ENCODE peak calls at places on chromosomes 7 and 10, in four cellular contexts. A is upper lobe of right lung, S is hepatocyte, V is foreskin fibroblast. C is an unnamed sample.

GRCh38 chr7:73611017-73611555 is 13.2 kb downstream of the MLXIPL start:
- DNase-seq in A (no peak), S (no peak), V (no peak), C (no peak)

GRCh38 chr10:112587709-112588108 is 140.7 kb downstream of the VTI1A start:
- DNase-seq in A (no peak), S (no peak), V (peak), C (no peak)

GRCh38 chr7:37510043-37510634 is 61.5 kb upstream of the ELMO1 start:
- DNase-seq in A (no peak), S (peak), V (no peak), C (peak)

GRCh38 chr7:84484502-84485079 is 290.0 kb upstream of the SEMA3A start:
- DNase-seq in A (no peak), S (no peak), V (peak), C (no peak)

GRCh38 chr7:50988465-50988864 is 205.8 kb upstream of the GRB10 start:
- DNase-seq in A (no peak), S (no peak), V (no peak), C (no peak)

GRCh38 chr7:90320801-90321494 is at the start of gene FAM237B:
- DNase-seq in A (no peak), S (peak), V (peak), C (peak)

GRCh38 chr7:34430456-34430855 is 227.6 kb upstream of the NPSR1 start:
- DNase-seq in A (no peak), S (peak), V (peak), C (peak)

GRCh38 chr7:33872870-33873269 is 32.5 kb upstream of the BMPER start:
- DNase-seq in A (no peak), S (no peak), V (peak), C (no peak)

GRCh38 chr10:132443605-132443997 is 46.6 kb downstream of the PWWP2B start:
- DNase-seq in A (peak), S (peak), V (peak), C (no peak)

GRCh38 chr7:36019966-36020365 is 133.1 kb upstream of the EEPD1 start:
- DNase-seq in A (no peak), S (no peak), V (no peak), C (no peak)

GRCh38 chr7:36021367-36021766 is 131.7 kb upstream of the EEPD1 start:
- DNase-seq in A (no peak), S (no peak), V (peak), C (peak)

GRCh38 chr7:36021917-36022550 is 131.0 kb upstream of the EEPD1 start:
- DNase-seq in A (no peak), S (no peak), V (no peak), C (no peak)

GRCh38 chr7:36019538-36019937 is 133.5 kb upstream of the EEPD1 start:
- DNase-seq in A (no peak), S (no peak), V (no peak), C (no peak)

DNA sequence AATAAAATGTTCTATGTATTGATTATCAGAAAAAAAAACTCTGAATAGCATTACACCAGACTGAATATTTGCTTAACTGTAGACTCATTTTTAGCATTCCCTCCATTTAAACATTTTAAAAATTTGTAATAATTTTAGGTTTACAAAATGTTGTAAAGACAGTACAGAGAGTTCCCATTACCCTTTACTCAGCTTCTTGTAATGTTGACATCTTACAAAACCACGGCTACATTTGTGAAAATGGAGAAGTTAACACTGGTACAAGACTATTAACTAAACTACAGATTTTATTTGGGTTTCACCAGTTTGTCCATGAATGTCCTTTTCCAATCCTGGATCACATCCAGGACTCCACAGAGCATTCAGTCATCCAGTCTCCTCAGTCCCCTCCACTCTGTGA is 130.0 kb upstream of the EEPD1 start:
- DNase-seq in A (no peak), S (no peak), V (no peak), C (no peak)
- H3K4me3 ChIP-seq in A (no peak), S (no peak), V (no peak), C (no peak)

DNA sequence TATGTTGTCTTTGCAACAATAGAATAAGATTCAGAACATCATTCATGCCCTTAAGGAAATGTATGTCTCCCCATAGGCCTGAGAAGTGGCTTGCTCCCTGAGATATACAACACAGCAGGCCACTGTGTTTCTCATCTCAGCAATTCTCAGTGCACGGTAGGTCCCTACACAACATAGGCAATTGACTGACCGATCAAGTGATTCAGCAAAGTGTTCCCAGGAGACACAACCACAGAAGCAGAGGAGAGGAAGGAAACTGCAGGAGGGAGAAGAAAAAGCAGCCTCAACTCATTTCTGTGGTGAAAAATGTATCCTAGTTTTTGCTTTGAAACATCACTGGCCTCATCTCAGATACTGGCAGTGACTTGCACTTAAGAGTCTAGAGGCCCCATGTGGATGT is 307.0 kb downstream of the XPNPEP1 start:
- DNase-seq in A (no peak), S (no peak), V (no peak), C (no peak)
- H3K4me3 ChIP-seq in A (no peak), S (no peak), V (no peak), C (no peak)

GRCh38 chr7:30752979-30753378 is 1.0 kb downstream of the INMT start:
- DNase-seq in A (no peak), S (no peak), V (peak), C (no peak)
- H3K4me3 ChIP-seq in A (peak), S (no peak), V (no peak), C (no peak)

GRCh38 chr10:16437540-16437894 is 707 bp downstream of the PTER start:
- DNase-seq in A (no peak), S (no peak), V (no peak), C (no peak)
- H3K4me3 ChIP-seq in A (peak), S (no peak), V (peak), C (no peak)

GRCh38 chr10:75399461-75400162 is 2.0 kb downstream of the ZNF503 start:
- DNase-seq in A (peak), S (peak), V (peak), C (peak)
- H3K4me3 ChIP-seq in A (peak), S (peak), V (peak), C (peak)

DNA sequence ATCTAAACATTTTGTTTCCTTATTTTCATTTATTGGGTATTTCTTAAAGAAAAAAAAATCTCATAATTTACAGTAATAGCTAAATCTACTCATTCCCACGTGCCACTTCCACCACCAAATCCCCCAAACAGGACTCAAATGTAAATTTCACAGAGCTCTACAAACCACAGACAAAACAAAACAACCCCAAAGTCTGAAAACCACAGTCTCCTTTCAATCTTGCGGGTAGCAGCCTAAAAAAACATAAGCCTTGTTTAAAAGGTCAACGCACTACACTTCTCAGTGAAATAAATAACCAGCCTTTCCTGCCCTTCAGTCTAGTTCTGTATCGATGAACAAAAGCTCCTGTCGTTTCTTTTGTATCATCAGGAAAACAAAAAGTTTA is 121.8 kb upstream of the AFAP1L2 start:
- DNase-seq in A (no peak), S (no peak), V (no peak), C (no peak)
- H3K4me3 ChIP-seq in A (peak), S (peak), V (no peak), C (peak)

GRCh38 chr10:93566435-93567276 is at the start of gene FFAR4:
- DNase-seq in A (peak), S (peak), V (peak), C (peak)
- H3K4me3 ChIP-seq in A (peak), S (peak), V (no peak), C (peak)

DNA sequence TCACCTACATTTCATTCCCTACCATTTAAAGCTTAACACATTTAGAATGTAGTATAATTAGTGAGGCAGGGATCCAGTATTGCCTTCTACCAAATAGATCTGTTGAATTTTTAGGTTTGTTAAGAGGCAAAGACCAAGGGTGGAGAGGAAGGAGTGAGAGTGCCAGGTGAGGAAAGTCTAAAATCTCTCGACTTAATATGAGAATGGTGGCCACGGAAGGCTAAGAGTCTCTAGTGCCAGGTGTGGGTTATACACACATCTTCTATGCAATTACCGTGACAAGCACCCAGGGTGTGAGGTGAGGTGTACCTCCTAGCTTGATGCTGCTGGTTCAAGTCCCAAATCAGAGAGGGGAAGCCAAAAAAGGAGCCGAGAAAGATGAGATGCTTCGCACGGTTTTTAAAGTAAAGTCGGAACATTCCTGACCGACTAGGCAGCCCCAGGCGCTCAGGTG is 439 bp downstream of the IQUB start:
- DNase-seq in A (no peak), S (no peak), V (no peak), C (no peak)
- H3K4me3 ChIP-seq in A (peak), S (peak), V (peak), C (peak)

DNA sequence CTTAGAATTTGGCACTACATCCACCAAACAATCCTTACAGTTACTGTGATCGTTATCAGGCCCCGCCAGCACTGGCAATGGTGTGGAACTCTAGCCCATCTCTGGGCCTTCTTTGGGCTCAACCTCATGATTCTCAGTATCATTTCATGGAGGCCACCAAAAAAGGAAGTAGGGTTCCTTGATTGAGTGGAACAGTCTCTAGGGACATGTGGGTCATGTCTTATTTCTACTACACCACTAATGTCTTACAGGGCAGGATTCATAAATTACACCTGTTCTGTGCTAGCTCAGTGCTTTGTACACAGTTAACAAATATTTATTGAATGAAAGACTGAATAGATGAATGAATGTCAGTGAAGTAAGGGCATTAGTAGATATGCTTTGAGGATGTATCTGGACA is 53.9 kb downstream of the AP3M1 start:
- DNase-seq in A (no peak), S (no peak), V (no peak), C (no peak)
- H3K4me3 ChIP-seq in A (no peak), S (no peak), V (no peak), C (no peak)

C was measured in H7.